ENCODE peak calls at places on chromosome 16, in four cellular contexts. Z, E, J and U are unnamed samples.

GRCh38 chr16:51465026-51465425 is 314.0 kb upstream of the SALL1 start:
- DNase-seq in Z (peak; percentile 47), E (no peak), J (no peak), U (no peak)

GRCh38 chr16:89193021-89193575 is 7.2 kb downstream of the SLC22A31 start:
- DNase-seq in Z (peak; percentile 86), E (peak; percentile 96), J (peak; percentile 84), U (peak; percentile 91)

GRCh38 chr16:57755726-57756423 is 20.3 kb downstream of the KATNB1 start:
- DNase-seq in Z (no peak), E (peak; percentile 22), J (no peak), U (no peak)

GRCh38 chr16:30546115-30546514 is 11.5 kb upstream of the ZNF747 start:
- DNase-seq in Z (no peak), E (no peak), J (no peak), U (no peak)

GRCh38 chr16:56517206-56517605 is 2.6 kb downstream of the BBS2 start:
- DNase-seq in Z (no peak), E (no peak), J (no peak), U (no peak)

GRCh38 chr16:6146874-6147425 is 1049.4 kb upstream of the EEF2KMT start:
- DNase-seq in Z (no peak), E (peak; percentile 62), J (peak; percentile 75), U (peak; percentile 54)

GRCh38 chr16:3144331-3144881 is 9.6 kb downstream of the ZNF213 start:
- DNase-seq in Z (no peak), E (peak; percentile 26), J (no peak), U (no peak)

GRCh38 chr16:53967172-53967571 is 263.2 kb downstream of the FTO start:
- DNase-seq in Z (no peak), E (no peak), J (no peak), U (no peak)

GRCh38 chr16:57663917-57664661 is 4.0 kb upstream of the ADGRG3 start:
- DNase-seq in Z (no peak), E (no peak), J (no peak), U (peak; percentile 59)

GRCh38 chr16:21194771-21195301 is 16.5 kb downstream of the ZP2 start:
- DNase-seq in Z (no peak), E (no peak), J (no peak), U (no peak)

GRCh38 chr16:11273721-11274324 is 394 bp upstream of the PRM3 start:
- DNase-seq in Z (no peak), E (no peak), J (no peak), U (peak; percentile 54)

DNA sequence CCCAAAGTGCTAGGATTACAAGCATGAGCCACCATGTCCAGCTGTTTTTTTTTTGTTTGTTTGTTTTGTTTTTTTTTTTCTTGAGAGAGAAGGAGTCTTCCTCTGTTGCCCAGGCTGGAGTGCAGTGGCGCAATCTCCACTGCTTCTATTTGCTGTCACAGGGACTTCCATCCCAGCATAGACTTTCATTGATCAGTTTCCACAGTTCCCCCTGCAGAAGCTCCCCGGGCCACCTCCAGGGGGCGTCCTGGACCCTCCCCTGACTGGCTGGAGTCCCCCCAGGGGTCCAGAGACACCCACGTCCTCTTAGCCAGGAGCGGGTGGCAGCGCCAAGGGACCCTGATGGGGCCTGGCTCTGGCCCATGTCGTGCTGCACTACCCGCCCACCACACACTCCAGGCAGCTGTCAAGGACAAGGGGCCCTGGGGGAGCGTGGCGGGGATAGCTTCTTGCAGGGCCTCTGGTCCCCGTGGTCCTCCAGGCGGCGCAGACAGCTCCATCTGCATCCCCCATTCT is 3.1 kb upstream of the NPW start:
- DNase-seq in Z (no peak), E (no peak), J (peak; percentile 79), U (peak; percentile 30)
- H4K5ac ChIP-seq in Z (no peak overlapping the region), E (no peak overlapping the region), J (no peak overlapping the region), U (no peak overlapping the region)

GRCh38 chr16:1019234-1019933 is 37.8 kb downstream of the SOX8 start:
- DNase-seq in Z (peak; percentile 4), E (no peak), J (no peak), U (no peak)
- H3K4me2 ChIP-seq in Z (no peak overlapping the region), E (no peak overlapping the region), J (no peak overlapping the region), U (no peak overlapping the region)

GRCh38 chr16:642189-643049 is 791 bp downstream of the MCRIP2 start:
- DNase-seq in Z (no peak), E (no peak), J (peak; percentile 73), U (peak; percentile 23)

GRCh38 chr16:640614-641013 is 1.0 kb upstream of the MCRIP2 start:
- DNase-seq in Z (no peak), E (no peak), J (no peak), U (no peak)

GRCh38 chr16:644556-644955 is 2.9 kb downstream of the MCRIP2 start:
- DNase-seq in Z (no peak), E (no peak), J (no peak), U (no peak)

GRCh38 chr16:641326-642188 is at the start of gene MCRIP2:
- DNase-seq in Z (peak; percentile 61), E (peak; percentile 90), J (peak; percentile 92), U (peak; percentile 76)

GRCh38 chr16:643050-643368 is 1.4 kb downstream of the MCRIP2 start:
- DNase-seq in Z (no peak), E (no peak), J (no peak), U (no peak)
- H4K5ac ChIP-seq in Z (no peak overlapping the region), E (no peak overlapping the region), J (no peak overlapping the region), U (no peak overlapping the region)

GRCh38 chr16:75238132-75238852 is 13.1 kb downstream of the BCAR1 start:
- DNase-seq in Z (peak; percentile 91), E (peak; percentile 27), J (no peak), U (no peak)

GRCh38 chr16:75239463-75240122 is 11.8 kb downstream of the BCAR1 start:
- DNase-seq in Z (no peak), E (peak; percentile 22), J (no peak), U (no peak)

GRCh38 chr16:75237398-75238131 is 13.9 kb downstream of the BCAR1 start:
- DNase-seq in Z (no peak), E (peak; percentile 25), J (no peak), U (no peak)

GRCh38 chr16:75236736-75237397 is 14.6 kb downstream of the BCAR1 start:
- DNase-seq in Z (no peak), E (peak; percentile 29), J (no peak), U (no peak)

DNA sequence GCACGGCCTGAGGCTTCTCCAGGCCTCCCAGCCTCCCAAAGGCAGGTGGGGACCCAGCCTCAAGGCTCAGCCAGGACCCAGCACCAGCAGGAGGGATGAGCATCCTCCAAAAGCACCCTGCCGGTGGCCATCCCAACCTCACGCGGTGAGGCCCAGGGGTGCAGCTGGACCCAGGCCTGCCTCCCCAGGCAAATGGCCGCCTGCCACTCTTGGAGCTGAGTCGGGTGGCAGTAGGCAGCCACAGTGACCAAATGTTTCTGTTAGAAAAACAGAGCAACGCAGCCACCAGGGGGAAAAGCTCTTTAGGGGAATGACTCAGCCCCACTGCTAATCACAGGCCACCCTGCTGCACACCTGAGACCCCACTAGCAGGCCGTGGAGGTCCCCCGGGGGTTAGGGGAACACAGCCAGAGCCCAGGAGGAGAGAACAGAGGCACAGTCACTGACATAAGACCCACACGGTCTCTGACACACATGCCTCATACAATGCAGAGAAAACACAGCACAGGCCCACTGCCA is 12.5 kb downstream of the BCAR1 start:
- DNase-seq in Z (no peak), E (peak; percentile 31), J (no peak), U (no peak)
- H3K4me2 ChIP-seq in Z (peak overlapping the region; percentile 39), E (no peak overlapping the region), J (no peak overlapping the region), U (no peak overlapping the region)